ENCODE peak calls at places on chromosomes 1 and 21, in ten cellular contexts. One of them, this sample, is unnamed.
A peak's percentile ranks its signal among the peaks of the same experiment; 100 is the strongest.

GRCh38 chr1:108082006-108082405 is 117.0 kb upstream of the VAV3 start:
- DNase-seq in prostate gland: no peak
- DNase-seq in WTC11: no peak
- DNase-seq in NCI-H774: no peak
- DNase-seq in T-cell: no peak
- DNase-seq in AG09309: no peak
- DNase-seq in RKO: no peak
- DNase-seq in NCI-H748 treated with DMSO at 0.1 percent for 48 hours: no peak
- DNase-seq in HS-27A: no peak
- DNase-seq in Kasumi-1: no peak
- DNase-seq in this sample: no peak

GRCh38 chr1:10387611-10388386 is 11.1 kb upstream of the PGD start:
- DNase-seq in prostate gland: no peak
- DNase-seq in WTC11: no peak
- DNase-seq in NCI-H774: no peak
- DNase-seq in T-cell: no peak
- DNase-seq in AG09309: no peak
- DNase-seq in RKO: peak; percentile 26
- DNase-seq in NCI-H748 treated with DMSO at 0.1 percent for 48 hours: no peak
- DNase-seq in HS-27A: no peak
- DNase-seq in Kasumi-1: peak; percentile 95
- DNase-seq in this sample: no peak

GRCh38 chr1:17397910-17398700 is 26.1 kb downstream of the PADI6 start:
- DNase-seq in prostate gland: no peak
- DNase-seq in WTC11: no peak
- DNase-seq in NCI-H774: no peak
- DNase-seq in T-cell: no peak
- DNase-seq in AG09309: no peak
- DNase-seq in RKO: no peak
- DNase-seq in NCI-H748 treated with DMSO at 0.1 percent for 48 hours: no peak
- DNase-seq in HS-27A: no peak
- DNase-seq in Kasumi-1: no peak
- DNase-seq in this sample: no peak

GRCh38 chr1:18246543-18246942 is 138.9 kb downstream of the IGSF21 start:
- DNase-seq in prostate gland: no peak
- DNase-seq in WTC11: peak; percentile 35
- DNase-seq in NCI-H774: no peak
- DNase-seq in T-cell: no peak
- DNase-seq in AG09309: no peak
- DNase-seq in RKO: no peak
- DNase-seq in NCI-H748 treated with DMSO at 0.1 percent for 48 hours: no peak
- DNase-seq in HS-27A: no peak
- DNase-seq in Kasumi-1: no peak
- DNase-seq in this sample: no peak

GRCh38 chr21:34073032-34073748 is at the start of the genes MRPS6 and SLC5A3:
- DNase-seq in prostate gland: peak; percentile 79
- DNase-seq in WTC11: peak; percentile 88
- DNase-seq in NCI-H774: peak; percentile 82
- DNase-seq in T-cell: peak; percentile 49
- DNase-seq in AG09309: peak; percentile 31
- DNase-seq in RKO: peak; percentile 86
- DNase-seq in NCI-H748 treated with DMSO at 0.1 percent for 48 hours: peak; percentile 63
- DNase-seq in HS-27A: peak; percentile 63
- DNase-seq in Kasumi-1: peak; percentile 63
- DNase-seq in this sample: peak; percentile 81

GRCh38 chr1:29943034-29943433 is 706.7 kb downstream of the PTPRU start:
- DNase-seq in prostate gland: no peak
- DNase-seq in WTC11: no peak
- DNase-seq in NCI-H774: no peak
- DNase-seq in T-cell: no peak
- DNase-seq in AG09309: no peak
- DNase-seq in RKO: no peak
- DNase-seq in NCI-H748 treated with DMSO at 0.1 percent for 48 hours: no peak
- DNase-seq in HS-27A: no peak
- DNase-seq in Kasumi-1: no peak
- DNase-seq in this sample: no peak

GRCh38 chr1:17920881-17921635 is 165.9 kb downstream of the ACTL8 start:
- DNase-seq in prostate gland: no peak
- DNase-seq in WTC11: no peak
- DNase-seq in NCI-H774: no peak
- DNase-seq in T-cell: no peak
- DNase-seq in AG09309: no peak
- DNase-seq in RKO: no peak
- DNase-seq in NCI-H748 treated with DMSO at 0.1 percent for 48 hours: no peak
- DNase-seq in HS-27A: no peak
- DNase-seq in Kasumi-1: no peak
- DNase-seq in this sample: no peak

GRCh38 chr1:189787201-189787600 is 690.5 kb downstream of the BRINP3 start:
- DNase-seq in prostate gland: no peak
- DNase-seq in WTC11: peak; percentile 27
- DNase-seq in NCI-H774: no peak
- DNase-seq in T-cell: no peak
- DNase-seq in AG09309: no peak
- DNase-seq in RKO: no peak
- DNase-seq in NCI-H748 treated with DMSO at 0.1 percent for 48 hours: no peak
- DNase-seq in HS-27A: no peak
- DNase-seq in Kasumi-1: no peak
- DNase-seq in this sample: no peak

GRCh38 chr21:32238063-32238462 is 40.8 kb downstream of the MIS18A start:
- DNase-seq in prostate gland: no peak
- DNase-seq in WTC11: no peak
- DNase-seq in NCI-H774: no peak
- DNase-seq in T-cell: no peak
- DNase-seq in AG09309: no peak
- DNase-seq in RKO: no peak
- DNase-seq in NCI-H748 treated with DMSO at 0.1 percent for 48 hours: no peak
- DNase-seq in HS-27A: no peak
- DNase-seq in Kasumi-1: no peak
- DNase-seq in this sample: no peak

GRCh38 chr1:162736184-162736583 is 54.3 kb upstream of the HSD17B7 start:
- DNase-seq in prostate gland: no peak
- DNase-seq in WTC11: no peak
- DNase-seq in NCI-H774: no peak
- DNase-seq in T-cell: no peak
- DNase-seq in AG09309: no peak
- DNase-seq in RKO: no peak
- DNase-seq in NCI-H748 treated with DMSO at 0.1 percent for 48 hours: no peak
- DNase-seq in HS-27A: no peak
- DNase-seq in Kasumi-1: no peak
- DNase-seq in this sample: no peak

GRCh38 chr1:43934986-43935324 is 1.4 kb downstream of the ARTN start:
- DNase-seq in prostate gland: no peak
- DNase-seq in WTC11: no peak
- DNase-seq in NCI-H774: no peak
- DNase-seq in T-cell: no peak
- DNase-seq in AG09309: no peak
- DNase-seq in RKO: no peak
- DNase-seq in NCI-H748 treated with DMSO at 0.1 percent for 48 hours: no peak
- DNase-seq in HS-27A: no peak
- DNase-seq in Kasumi-1: no peak
- DNase-seq in this sample: no peak

GRCh38 chr1:201740609-201741231 is 88.2 kb upstream of the IPO9 start:
- DNase-seq in prostate gland: no peak
- DNase-seq in WTC11: no peak
- DNase-seq in NCI-H774: no peak
- DNase-seq in T-cell: no peak
- DNase-seq in AG09309: no peak
- DNase-seq in RKO: no peak
- DNase-seq in NCI-H748 treated with DMSO at 0.1 percent for 48 hours: no peak
- DNase-seq in HS-27A: no peak
- DNase-seq in Kasumi-1: peak; percentile 52
- DNase-seq in this sample: no peak

GRCh38 chr21:44421901-44422840 is 33.1 kb upstream of the LRRC3 start:
- DNase-seq in prostate gland: no peak
- DNase-seq in WTC11: no peak
- DNase-seq in NCI-H774: no peak
- DNase-seq in T-cell: no peak
- DNase-seq in AG09309: no peak
- DNase-seq in RKO: no peak
- DNase-seq in NCI-H748 treated with DMSO at 0.1 percent for 48 hours: no peak
- DNase-seq in HS-27A: no peak
- DNase-seq in Kasumi-1: no peak
- DNase-seq in this sample: no peak

GRCh38 chr1:3504151-3504822 is 49.8 kb downstream of the ARHGEF16 start:
- DNase-seq in prostate gland: no peak
- DNase-seq in WTC11: no peak
- DNase-seq in NCI-H774: no peak
- DNase-seq in T-cell: no peak
- DNase-seq in AG09309: peak; percentile 88
- DNase-seq in RKO: peak; percentile 89
- DNase-seq in NCI-H748 treated with DMSO at 0.1 percent for 48 hours: no peak
- DNase-seq in HS-27A: peak; percentile 92
- DNase-seq in Kasumi-1: no peak
- DNase-seq in this sample: no peak

This sample was measured in activated CD4-positive, alpha-beta memory T cell treated with anti-CD3 and anti-CD28 coated beads for 36 hours.